ENCODE peak calls at places on chromosomes 6 and 20, in six cellular contexts. One of them, this sample, is unnamed.

GRCh38 chr6:836276-836853 is 143.4 kb upstream of the EXOC2 start:
- DNase-seq in stomach: no peak
- DNase-seq in kidney epithelial cell: no peak
- DNase-seq in CD8-positive, alpha-beta T cell: no peak
- DNase-seq in IMR-90: no peak
- DNase-seq in endothelial cell of umbilical vein: no peak
- DNase-seq in this sample: no peak

GRCh38 chr6:122717350-122717749 is 62.2 kb upstream of the FABP7 start:
- DNase-seq in kidney epithelial cell: no peak
- DNase-seq in stomach: no peak
- DNase-seq in IMR-90: peak
- DNase-seq in CD8-positive, alpha-beta T cell: no peak
- DNase-seq in endothelial cell of umbilical vein: no peak
- DNase-seq in this sample: no peak

GRCh38 chr6:140434761-140435160 is 1060.3 kb upstream of the CITED2 start:
- DNase-seq in kidney epithelial cell: no peak
- DNase-seq in IMR-90: peak
- DNase-seq in endothelial cell of umbilical vein: no peak
- DNase-seq in stomach: no peak
- DNase-seq in CD8-positive, alpha-beta T cell: no peak
- DNase-seq in this sample: no peak

GRCh38 chr6:110287462-110288341 is 70.4 kb downstream of the METTL24 start:
- DNase-seq in endothelial cell of umbilical vein: no peak
- DNase-seq in IMR-90: no peak
- DNase-seq in stomach: no peak
- DNase-seq in kidney epithelial cell: no peak
- DNase-seq in CD8-positive, alpha-beta T cell: no peak
- DNase-seq in this sample: no peak

GRCh38 chr20:49287555-49288249 is 9.8 kb upstream of the ZNFX1 start:
- DNase-seq in endothelial cell of umbilical vein: peak
- DNase-seq in IMR-90: peak
- DNase-seq in kidney epithelial cell: no peak
- DNase-seq in stomach: no peak
- DNase-seq in CD8-positive, alpha-beta T cell: no peak
- DNase-seq in this sample: peak

GRCh38 chr6:104940881-104941693 is 15.8 kb upstream of the LIN28B start:
- DNase-seq in kidney epithelial cell: no peak
- DNase-seq in IMR-90: peak
- DNase-seq in CD8-positive, alpha-beta T cell: no peak
- DNase-seq in stomach: no peak
- DNase-seq in endothelial cell of umbilical vein: peak
- DNase-seq in this sample: peak

GRCh38 chr6:135936606-135937005 is 85.1 kb downstream of the PDE7B start:
- DNase-seq in CD8-positive, alpha-beta T cell: no peak
- DNase-seq in IMR-90: peak
- DNase-seq in stomach: no peak
- DNase-seq in endothelial cell of umbilical vein: peak
- DNase-seq in kidney epithelial cell: peak
- DNase-seq in this sample: peak

GRCh38 chr20:62020935-62021701 is 44.6 kb downstream of the TAF4 start:
- DNase-seq in endothelial cell of umbilical vein: no peak
- DNase-seq in CD8-positive, alpha-beta T cell: no peak
- DNase-seq in IMR-90: peak
- DNase-seq in kidney epithelial cell: no peak
- DNase-seq in stomach: no peak
- DNase-seq in this sample: peak

DNA sequence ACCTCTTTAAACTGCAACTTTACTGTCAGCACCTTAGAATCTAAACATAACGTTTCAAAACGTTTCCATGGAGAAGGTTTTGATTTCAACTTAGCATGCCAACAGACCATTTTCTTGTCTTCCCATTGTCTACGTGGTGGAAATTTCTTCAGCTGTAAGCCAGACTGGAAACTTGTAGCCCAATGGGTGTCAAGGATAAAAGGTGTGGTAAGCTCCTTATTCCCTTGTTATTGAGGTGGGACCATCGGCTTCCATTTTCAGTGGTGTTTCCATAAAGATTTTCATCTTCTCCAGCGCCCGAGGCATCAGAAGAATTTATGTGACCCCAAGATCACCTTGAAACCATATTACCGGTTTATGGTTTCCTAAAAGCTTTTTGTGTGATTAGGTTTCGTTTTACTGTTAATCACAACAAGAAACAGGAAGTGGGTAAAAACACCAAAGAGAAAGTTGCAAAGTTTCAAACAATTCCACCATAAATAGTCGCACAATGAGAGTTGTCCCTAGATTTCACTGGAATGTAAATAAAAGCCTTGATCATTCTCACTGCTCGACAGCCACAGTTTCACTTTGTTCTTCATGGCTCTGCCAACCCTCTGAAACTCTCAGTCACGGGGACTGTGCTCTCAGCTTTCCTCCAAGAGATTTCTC is 62.9 kb upstream of the CD2AP start:
- DNase-seq in IMR-90: peak
- DNase-seq in CD8-positive, alpha-beta T cell: peak
- DNase-seq in endothelial cell of umbilical vein: peak
- DNase-seq in kidney epithelial cell: no peak
- DNase-seq in stomach: no peak
- DNase-seq in this sample: peak
- H3K4me3 ChIP-seq in IMR-90: peak
- H3K4me3 ChIP-seq in CD8-positive, alpha-beta T cell: peak
- H3K4me3 ChIP-seq in endothelial cell of umbilical vein: peak
- H3K4me3 ChIP-seq in kidney epithelial cell: peak
- H3K4me3 ChIP-seq in stomach: peak
- H3K4me3 ChIP-seq in this sample: peak

GRCh38 chr20:45080867-45081616 is 19.9 kb downstream of the KCNS1 start:
- DNase-seq in stomach: no peak
- DNase-seq in kidney epithelial cell: no peak
- DNase-seq in CD8-positive, alpha-beta T cell: no peak
- DNase-seq in endothelial cell of umbilical vein: peak
- DNase-seq in IMR-90: peak
- DNase-seq in this sample: no peak
- TF ChIP-seq CTCF in stomach: peak
- TF ChIP-seq CTCF in kidney epithelial cell: peak
- TF ChIP-seq CTCF in CD8-positive, alpha-beta T cell: peak
- TF ChIP-seq CTCF in endothelial cell of umbilical vein: peak
- TF ChIP-seq CTCF in IMR-90: peak
- TF ChIP-seq CTCF in this sample: peak

GRCh38 chr20:36543187-36544133 is 2.1 kb downstream of the MYL9 start:
- DNase-seq in stomach: no peak
- DNase-seq in endothelial cell of umbilical vein: no peak
- DNase-seq in CD8-positive, alpha-beta T cell: no peak
- DNase-seq in kidney epithelial cell: no peak
- DNase-seq in IMR-90: peak
- DNase-seq in this sample: peak
- H3K4me3 ChIP-seq in stomach: peak
- H3K4me3 ChIP-seq in endothelial cell of umbilical vein: no peak
- H3K4me3 ChIP-seq in CD8-positive, alpha-beta T cell: no peak
- H3K4me3 ChIP-seq in kidney epithelial cell: no peak
- H3K4me3 ChIP-seq in IMR-90: peak
- H3K4me3 ChIP-seq in this sample: peak

GRCh38 chr6:119720160-119720559 is 370.6 kb upstream of the MAN1A1 start:
- DNase-seq in endothelial cell of umbilical vein: no peak
- DNase-seq in stomach: no peak
- DNase-seq in CD8-positive, alpha-beta T cell: no peak
- DNase-seq in kidney epithelial cell: no peak
- DNase-seq in IMR-90: peak
- DNase-seq in this sample: peak
- TF ChIP-seq CTCF in endothelial cell of umbilical vein: no peak
- TF ChIP-seq CTCF in stomach: no peak
- TF ChIP-seq CTCF in CD8-positive, alpha-beta T cell: no peak
- TF ChIP-seq CTCF in kidney epithelial cell: no peak
- TF ChIP-seq CTCF in IMR-90: no peak
- TF ChIP-seq CTCF in this sample: peak

GRCh38 chr6:109237082-109237985 is 142.0 kb downstream of the CEP57L1 start:
- DNase-seq in endothelial cell of umbilical vein: peak
- DNase-seq in IMR-90: no peak
- DNase-seq in CD8-positive, alpha-beta T cell: no peak
- DNase-seq in kidney epithelial cell: no peak
- DNase-seq in stomach: no peak
- DNase-seq in this sample: peak
- H3K4me3 ChIP-seq in endothelial cell of umbilical vein: no peak
- H3K4me3 ChIP-seq in IMR-90: no peak
- H3K4me3 ChIP-seq in CD8-positive, alpha-beta T cell: no peak
- H3K4me3 ChIP-seq in kidney epithelial cell: no peak
- H3K4me3 ChIP-seq in stomach: no peak
- H3K4me3 ChIP-seq in this sample: no peak

DNA sequence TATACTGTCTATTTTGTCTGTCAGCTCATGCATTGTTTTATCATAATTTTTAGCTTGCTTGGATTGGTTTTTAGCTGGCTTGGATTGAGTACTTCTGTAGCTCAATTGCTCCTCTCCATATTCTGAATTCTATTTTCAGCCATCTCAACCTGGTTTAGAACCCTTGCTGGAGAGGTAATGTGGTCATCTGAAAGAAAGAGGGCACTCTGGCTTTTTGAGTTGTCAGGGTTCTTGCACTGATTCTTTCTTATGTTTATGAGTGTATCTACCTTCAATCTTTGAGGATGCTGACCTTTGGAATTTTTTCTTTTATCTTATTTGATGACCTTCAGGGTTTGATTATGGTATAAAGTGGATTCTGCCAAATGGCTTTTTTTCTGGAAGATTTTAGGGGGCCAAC is 632.7 kb upstream of the ID4 start:
- DNase-seq in stomach: no peak
- DNase-seq in kidney epithelial cell: no peak
- DNase-seq in CD8-positive, alpha-beta T cell: no peak
- DNase-seq in endothelial cell of umbilical vein: no peak
- DNase-seq in IMR-90: no peak
- DNase-seq in this sample: no peak
- TF ChIP-seq CTCF in stomach: no peak
- TF ChIP-seq CTCF in kidney epithelial cell: peak
- TF ChIP-seq CTCF in CD8-positive, alpha-beta T cell: no peak
- TF ChIP-seq CTCF in endothelial cell of umbilical vein: no peak
- TF ChIP-seq CTCF in IMR-90: no peak
- TF ChIP-seq CTCF in this sample: peak

DNA sequence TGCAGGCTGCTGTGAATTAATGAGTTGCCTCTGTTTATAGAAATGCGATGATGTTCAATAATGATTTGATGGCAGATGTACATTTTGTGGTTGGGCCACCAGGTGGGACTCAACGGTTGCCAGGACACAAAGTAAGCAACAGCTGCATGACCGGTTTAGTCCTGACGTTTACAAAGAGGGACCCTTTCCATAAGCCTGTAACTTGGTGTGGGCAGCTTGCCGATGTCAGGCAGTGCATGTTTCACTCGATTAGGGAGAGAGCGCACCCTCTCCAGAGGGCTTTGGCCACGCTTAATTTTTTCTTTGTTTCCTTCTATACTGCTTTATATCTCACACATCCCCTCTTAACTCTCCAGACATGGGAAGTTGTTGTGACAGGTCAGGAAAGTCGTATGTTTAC is 1.4 kb downstream of the BTBD3 start:
- DNase-seq in CD8-positive, alpha-beta T cell: no peak
- DNase-seq in kidney epithelial cell: no peak
- DNase-seq in endothelial cell of umbilical vein: no peak
- DNase-seq in IMR-90: peak
- DNase-seq in stomach: peak
- DNase-seq in this sample: peak
- H3K4me3 ChIP-seq in CD8-positive, alpha-beta T cell: no peak
- H3K4me3 ChIP-seq in kidney epithelial cell: no peak
- H3K4me3 ChIP-seq in endothelial cell of umbilical vein: no peak
- H3K4me3 ChIP-seq in IMR-90: peak
- H3K4me3 ChIP-seq in stomach: peak
- H3K4me3 ChIP-seq in this sample: peak

This sample was measured in fibroblast of villous mesenchyme.